ENCODE peak calls at places on chromosomes 12 and 14, in four cellular contexts. B is amniotic stem cell, C is lower leg skin, H is GM03348. T is an unnamed sample.

GRCh38 chr14:20458031-20458789 is 3.0 kb downstream of the PIP4P1 start:
- DNase-seq in H (no peak), B (no peak), C (no peak), T (no peak)

GRCh38 chr14:29618323-29619067 is 309.2 kb downstream of the PRKD1 start:
- DNase-seq in H (no peak), C (no peak), B (no peak), T (no peak)

GRCh38 chr14:105014631-105015030 is 6.3 kb downstream of the CDCA4 start:
- DNase-seq in B (no peak), C (no peak), H (no peak), T (no peak)

GRCh38 chr12:25245491-25245890 is 5.2 kb downstream of the KRAS start:
- DNase-seq in H (no peak), B (no peak), C (no peak), T (no peak)

GRCh38 chr12:32947203-32947795 is 50.7 kb upstream of the PKP2 start:
- DNase-seq in C (no peak), B (no peak), H (no peak), T (no peak)

GRCh38 chr14:104009297-104009696 is 67.0 kb upstream of the RD3L start:
- DNase-seq in H (no peak), C (no peak), B (no peak), T (no peak)

GRCh38 chr12:11709513-11709912 is 60.0 kb downstream of the ETV6 start:
- DNase-seq in C (no peak), B (no peak), H (no peak), T (no peak)

GRCh38 chr12:21891763-21892217 is 49.4 kb downstream of the ABCC9 start:
- DNase-seq in H (no peak), C (peak; percentile 92), B (no peak), T (no peak)

GRCh38 chr12:98162906-98163678 is 352.3 kb upstream of the TMPO start:
- DNase-seq in C (no peak), B (no peak), H (no peak), T (no peak)

GRCh38 chr12:6632026-6632978 is 3.5 kb downstream of the LPAR5 start:
- DNase-seq in B (no peak), C (no peak), H (no peak), T (no peak)

GRCh38 chr14:24692382-24693352 is 58.7 kb upstream of the GZMB start:
- DNase-seq in B (no peak), H (no peak), C (no peak), T (no peak)

GRCh38 chr12:26010293-26010821 is 51.9 kb downstream of the RASSF8 start:
- DNase-seq in C (no peak), B (no peak), H (peak; percentile 35), T (no peak)

GRCh38 chr14:95037273-95037672 is 120.1 kb downstream of the DICER1 start:
- DNase-seq in C (peak; percentile 56), B (no peak), H (no peak), T (no peak)

GRCh38 chr12:14514154-14514842 is 53.4 kb downstream of the PLBD1 start:
- DNase-seq in B (no peak), H (peak; percentile 13), C (no peak), T (no peak)

GRCh38 chr12:67382206-67382871 is 113.2 kb downstream of the CAND1 start:
- DNase-seq in H (peak; percentile 16), B (no peak), C (no peak), T (no peak)

GRCh38 chr12:96073346-96074336 is 38.3 kb upstream of the LTA4H start:
- DNase-seq in C (peak; percentile 52), H (no peak), B (no peak), T (no peak)

GRCh38 chr12:124032265-124032886 is 59.4 kb downstream of the ZNF664 start:
- DNase-seq in H (peak; percentile 90), C (no peak), B (peak; percentile 70), T (no peak)

GRCh38 chr12:44627767-44628166 is 248.3 kb downstream of the NELL2 start:
- DNase-seq in H (no peak), C (no peak), B (no peak), T (no peak)

GRCh38 chr14:74663884-74664283 is 49.0 kb downstream of the AREL1 start:
- DNase-seq in H (no peak), B (no peak), C (no peak), T (no peak)

GRCh38 chr12:88624911-88625310 is 44.6 kb upstream of the KITLG start:
- DNase-seq in H (peak; percentile 63), B (peak; percentile 2), C (no peak), T (no peak)

GRCh38 chr14:60655114-60655897 is 6.0 kb upstream of the SIX1 start:
- DNase-seq in B (no peak), C (no peak), H (no peak), T (no peak)

GRCh38 chr12:57010627-57011224 is 4.4 kb upstream of the ZBTB39 start:
- DNase-seq in B (no peak), C (no peak), H (no peak), T (no peak)

GRCh38 chr14:22465201-22465835 is 123.7 kb downstream of the DAD1 start:
- DNase-seq in C (no peak), H (no peak), B (no peak), T (no peak)

GRCh38 chr14:59277659-59278058 is 89.2 kb downstream of the DAAM1 start:
- DNase-seq in B (no peak), H (no peak), C (no peak), T (no peak)

GRCh38 chr12:124510301-124510970 is 57.0 kb downstream of the NCOR2 start:
- DNase-seq in C (no peak), B (no peak), H (no peak), T (no peak)

GRCh38 chr12:96195845-96196451 is 1.8 kb downstream of the ELK3 start:
- DNase-seq in C (no peak), B (peak; percentile 48), H (peak; percentile 51), T (no peak)

GRCh38 chr14:59320771-59321170 is 132.3 kb downstream of the DAAM1 start:
- DNase-seq in B (no peak), C (no peak), H (no peak), T (no peak)

GRCh38 chr14:77638738-77639137 is 22.3 kb upstream of the SPTLC2 start:
- DNase-seq in C (no peak), H (peak; percentile 76), B (peak; percentile 88), T (peak; percentile 76)

GRCh38 chr14:89953602-89954001 is 928 bp downstream of the EFCAB11 start:
- DNase-seq in B (no peak), H (no peak), C (no peak), T (no peak)

GRCh38 chr14:95282354-95282985 is 37.2 kb downstream of the CLMN start:
- DNase-seq in B (no peak), H (no peak), C (peak; percentile 68), T (no peak)

GRCh38 chr12:49537709-49538601 is 875 bp upstream of the KCNH3 start:
- DNase-seq in B (no peak), H (no peak), C (peak; percentile 80), T (no peak)

GRCh38 chr12:46131729-46132128 is 137.1 kb downstream of the SLC38A1 start:
- DNase-seq in B (no peak), C (no peak), H (no peak), T (no peak)

GRCh38 chr12:11795910-11796459 is 146.5 kb downstream of the ETV6 start:
- DNase-seq in C (no peak), B (no peak), H (peak; percentile 35), T (peak; percentile 67)

GRCh38 chr12:117587646-117588287 is 226.3 kb upstream of the NOS1 start:
- DNase-seq in B (no peak), H (peak; percentile 58), C (no peak), T (no peak)

GRCh38 chr14:99595034-99595433 is 9.0 kb downstream of the CCDC85C start:
- DNase-seq in B (no peak), C (no peak), H (no peak), T (no peak)

GRCh38 chr12:15789215-15790171 is at the start of gene EPS8:
- DNase-seq in C (peak; percentile 97), B (peak; percentile 74), H (peak; percentile 95), T (peak; percentile 81)

GRCh38 chr14:105473677-105474477 is 744 bp upstream of the CRIP2 start:
- DNase-seq in C (peak; percentile 96), H (peak; percentile 90), B (peak; percentile 46), T (peak; percentile 61)

GRCh38 chr12:98671459-98671858 is 26.4 kb downstream of the APAF1 start:
- DNase-seq in H (no peak), C (no peak), B (no peak), T (no peak)

T was measured in AG04450.